ENCODE peak calls at places on chromosomes 3 and 15, in seven cellular contexts. W is GM23248, Q is neural progenitor cell, B is uterus, J is sigmoid colon, O is endothelial cell of umbilical vein, M is cardiac muscle cell. X is an unnamed sample. For H3K9me3, the result is how much of the 10 kb centered on the place peaks cover.

GRCh38 chr15:90496791-90497190 is 32.9 kb upstream of the CRTC3 start:
- DNase-seq in W (peak), Q (no peak), B (no peak), J (no peak), O (no peak), M (peak), X (no peak)

GRCh38 chr15:82081904-82082810 is 36.3 kb upstream of the MEX3B start:
- DNase-seq in W (peak), Q (peak), B (no peak), J (no peak), O (no peak), M (no peak), X (peak)

GRCh38 chr3:58711871-58712270 is 45.3 kb upstream of the FAM3D start:
- DNase-seq in W (no peak), Q (no peak), B (no peak), J (no peak), O (no peak), M (no peak), X (no peak)

GRCh38 chr3:9897408-9898372 is 5.0 kb upstream of the IL17RE start:
- DNase-seq in W (no peak), Q (no peak), B (no peak), J (no peak), O (peak), M (peak), X (peak)

GRCh38 chr3:38247366-38248035 is 18.1 kb upstream of the SLC22A13 start:
- DNase-seq in W (peak), Q (no peak), B (no peak), J (no peak), O (peak), M (peak), X (peak)

GRCh38 chr3:164730810-164731209 is 347.5 kb downstream of the SI start:
- DNase-seq in W (no peak), Q (no peak), B (no peak), J (no peak), O (no peak), M (no peak), X (no peak)

GRCh38 chr3:184234671-184235380 is 5.4 kb downstream of the VWA5B2 start:
- DNase-seq in W (no peak), Q (no peak), B (no peak), J (no peak), O (no peak), M (no peak), X (no peak)

GRCh38 chr15:67043939-67044771 is 21.2 kb upstream of the SMAD3 start:
- DNase-seq in W (peak), Q (peak), B (no peak), J (no peak), O (peak), M (peak), X (peak)

GRCh38 chr15:50148362-50148963 is 29.4 kb upstream of the ATP8B4 start:
- DNase-seq in W (peak), Q (peak), B (no peak), J (no peak), O (peak), M (peak), X (peak)

GRCh38 chr15:31815411-31816155 is 214.7 kb upstream of the CHRNA7 start:
- DNase-seq in W (no peak), Q (no peak), B (no peak), J (no peak), O (no peak), M (no peak), X (no peak)

GRCh38 chr15:91407237-91407889 is 307.3 kb downstream of the SV2B start:
- DNase-seq in W (peak), Q (no peak), B (no peak), J (no peak), O (no peak), M (no peak), X (peak)

GRCh38 chr3:42988097-42988496 is 9.0 kb downstream of the GASK1A start:
- DNase-seq in W (no peak), Q (no peak), B (no peak), J (no peak), O (no peak), M (no peak), X (no peak)

GRCh38 chr3:156610154-156610553 is 55.2 kb upstream of the SSR3 start:
- DNase-seq in W (no peak), Q (no peak), B (no peak), J (no peak), O (no peak), M (no peak), X (no peak)

GRCh38 chr15:56736308-56736707 is 3.0 kb upstream of the ZNF280D start:
- DNase-seq in W (peak), Q (no peak), B (no peak), J (no peak), O (peak), M (no peak), X (peak)

GRCh38 chr15:61880079-61880478 is 180.2 kb downstream of the VPS13C start:
- DNase-seq in W (no peak), Q (no peak), B (no peak), J (no peak), O (no peak), M (no peak), X (no peak)

GRCh38 chr3:150372320-150373118 is 35.6 kb upstream of the TSC22D2 start:
- DNase-seq in W (peak), Q (peak), B (no peak), J (no peak), O (peak), M (no peak), X (no peak)

GRCh38 chr3:148723591-148723990 is 25.9 kb downstream of the AGTR1 start:
- DNase-seq in W (peak), Q (no peak), B (no peak), J (no peak), O (no peak), M (no peak), X (peak)

GRCh38 chr15:91142097-91142744 is 42.2 kb downstream of the SV2B start:
- DNase-seq in W (peak), Q (peak), B (no peak), J (no peak), O (peak), M (no peak), X (no peak)

GRCh38 chr3:161224786-161225185 is 3.7 kb downstream of the NMD3 start:
- DNase-seq in W (no peak), Q (no peak), B (no peak), J (no peak), O (no peak), M (no peak), X (no peak)

GRCh38 chr3:58173670-58174472 is 36.9 kb downstream of the DNASE1L3 start:
- DNase-seq in W (no peak), Q (peak), B (peak), J (peak), O (peak), M (peak), X (no peak)

GRCh38 chr3:75342425-75342824 is 321.7 kb upstream of the FRG2C start:
- DNase-seq in W (no peak), Q (no peak), B (peak), J (no peak), O (no peak), M (no peak), X (no peak)

GRCh38 chr3:177640319-177640997 is 443.2 kb upstream of the TBL1XR1 start:
- DNase-seq in W (no peak), Q (no peak), B (no peak), J (no peak), O (no peak), M (no peak), X (no peak)

GRCh38 chr3:178439504-178439903 is 96.7 kb upstream of the KCNMB2 start:
- DNase-seq in W (peak), Q (peak), B (no peak), J (no peak), O (peak), M (peak), X (peak)

GRCh38 chr3:46406786-46407611 is at the start of the genes CCR5AS and CCRL2:
- DNase-seq in W (peak), Q (no peak), B (peak), J (peak), O (peak), M (peak), X (peak)

DNA sequence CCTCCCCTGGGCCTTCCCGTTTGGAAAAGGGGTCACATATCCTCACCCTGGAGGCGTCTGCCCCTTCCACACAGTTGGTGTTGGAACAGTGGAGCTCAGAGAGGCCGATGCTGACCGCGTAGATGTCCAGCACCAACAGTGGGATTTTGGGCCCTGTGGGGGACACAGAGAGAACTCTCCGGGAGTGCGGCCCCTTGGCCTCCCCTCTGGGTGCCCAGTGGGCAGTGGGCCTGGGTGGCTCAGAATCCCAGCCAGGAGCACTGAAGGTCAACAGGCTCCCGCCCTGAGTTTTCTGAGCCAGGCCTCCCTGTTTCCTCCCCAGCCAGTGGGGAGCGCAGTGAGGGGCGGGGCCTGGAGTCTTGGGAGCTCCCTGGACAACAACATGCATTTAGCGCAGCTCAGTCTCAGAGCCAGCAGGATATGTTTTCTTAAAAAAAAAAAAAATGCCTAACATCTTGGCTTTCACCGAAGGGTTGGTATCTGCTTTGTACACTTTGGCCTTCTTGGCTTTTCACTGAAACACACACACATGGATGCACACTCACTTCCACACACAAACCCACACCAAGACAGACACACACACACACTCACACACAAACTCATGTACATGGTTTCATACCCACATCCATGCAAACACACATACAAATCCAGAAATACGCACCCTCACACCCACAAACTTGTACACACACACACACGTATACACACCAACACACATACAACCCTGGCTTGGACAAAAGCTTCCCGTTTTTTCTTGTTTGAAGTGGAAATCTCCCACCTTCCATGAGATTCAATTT is 562 bp upstream of the ISLR start:
- DNase-seq in W (peak), Q (peak), B (peak), J (peak), O (no peak), M (peak), X (peak)
- H3K4me3 ChIP-seq in W (peak), Q (no peak), B (peak), J (peak), O (no peak), M (no peak), X (no peak)

GRCh38 chr3:138314751-138315150 is 14.9 kb downstream of the NME9 start:
- DNase-seq in W (peak), Q (no peak), B (no peak), J (no peak), O (peak), M (no peak), X (peak)

GRCh38 chr3:138317687-138318086 is 12.0 kb downstream of the NME9 start:
- DNase-seq in W (no peak), Q (no peak), B (no peak), J (no peak), O (no peak), M (no peak), X (no peak)
- H3K27ac ChIP-seq in W (no peak), Q (no peak), B (no peak), J (no peak), O (no peak), M (no peak), X (no peak)

GRCh38 chr3:1752205-1752604 is 346.5 kb upstream of the CNTN4 start:
- DNase-seq in W (no peak), Q (no peak), B (no peak), J (no peak), O (no peak), M (no peak), X (no peak)
- H3K9me3 ChIP-seq in W (under half), Q (under half), B (under half), J (under half), O (under half), M (under half), X (under half)

GRCh38 chr3:44477312-44478030 is at the start of gene ZNF445:
- DNase-seq in W (peak), Q (peak), B (peak), J (peak), O (peak), M (peak), X (peak)

GRCh38 chr3:44476181-44476599 is 1.3 kb downstream of the ZNF445 start:
- DNase-seq in W (peak), Q (no peak), B (no peak), J (no peak), O (peak), M (no peak), X (peak)

GRCh38 chr3:44478055-44478468 is 592 bp upstream of the ZNF445 start:
- DNase-seq in W (peak), Q (no peak), B (no peak), J (no peak), O (no peak), M (no peak), X (no peak)

GRCh38 chr3:44476963-44477311 is 533 bp downstream of the ZNF445 start:
- DNase-seq in W (no peak), Q (no peak), B (no peak), J (no peak), O (no peak), M (no peak), X (no peak)

GRCh38 chr3:44478606-44479094 is 1.2 kb upstream of the ZNF445 start:
- DNase-seq in W (no peak), Q (no peak), B (no peak), J (no peak), O (no peak), M (no peak), X (no peak)
- H3K4me3 ChIP-seq in W (no peak), Q (no peak), B (no peak), J (no peak), O (no peak), M (no peak), X (no peak)

DNA sequence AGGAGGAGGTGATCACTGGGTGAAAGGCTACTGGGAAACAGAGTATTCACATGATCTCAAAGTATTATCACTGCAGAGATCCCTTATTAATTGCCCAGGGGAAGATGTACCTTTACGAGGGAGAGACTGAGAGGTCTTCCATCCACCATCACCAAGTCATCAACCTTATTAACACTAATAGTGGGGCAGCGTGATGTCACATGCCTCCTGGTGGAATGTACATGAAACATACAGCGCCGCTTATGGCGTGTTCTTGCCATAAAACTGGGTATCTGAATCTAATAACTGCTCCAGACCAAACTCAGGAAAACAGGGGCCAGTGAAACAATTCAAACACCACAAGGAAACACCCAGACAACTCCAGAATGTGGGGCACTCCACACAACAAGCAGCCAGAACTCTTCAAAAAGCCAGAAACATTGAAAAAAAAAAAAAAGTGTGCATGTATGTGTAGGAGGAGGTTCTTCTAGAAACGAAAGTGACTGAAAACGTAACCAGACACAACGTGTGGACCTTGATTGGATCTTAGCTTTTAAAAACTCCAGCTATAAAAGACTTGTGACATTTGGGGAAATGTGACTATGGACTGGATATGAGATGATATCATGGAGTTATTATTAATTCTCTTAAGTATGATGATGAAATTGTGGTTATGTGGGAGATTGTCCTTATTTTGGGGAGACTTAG is 4.6 kb downstream of the STIMATE start:
- DNase-seq in W (peak), Q (no peak), B (no peak), J (no peak), O (no peak), M (no peak), X (no peak)
- H3K27ac ChIP-seq in W (peak), Q (no peak), B (peak), J (peak), O (no peak), M (no peak), X (no peak)